ENCODE peak calls at places on chromosomes 3 and 15, in four cellular contexts. U, L, K and B are unnamed samples.

GRCh38 chr3:139555249-139555648 is 15.7 kb upstream of the RBP1 start:
- DNase-seq in K (no peak), L (no peak), U (no peak), B (no peak)

GRCh38 chr3:152348436-152349177 is 79.9 kb downstream of the MBNL1 start:
- DNase-seq in U (no peak), L (no peak), K (no peak), B (no peak)

GRCh38 chr3:187975571-187976360 is 178.2 kb upstream of the LPP start:
- DNase-seq in K (no peak), U (no peak), L (no peak), B (no peak)

GRCh38 chr15:33699691-33700447 is 268.4 kb upstream of the CHRM5 start:
- DNase-seq in L (no peak), K (no peak), U (no peak), B (no peak)

GRCh38 chr15:50009634-50010033 is 109.4 kb downstream of the ATP8B4 start:
- DNase-seq in K (no peak), U (no peak), L (no peak), B (no peak)

GRCh38 chr15:25709437-25710159 is 153.5 kb downstream of the ATP10A start:
- DNase-seq in U (no peak), L (no peak), K (no peak), B (no peak)

GRCh38 chr15:70243686-70244540 is 146.2 kb upstream of the TLE3 start:
- DNase-seq in K (no peak), L (no peak), U (no peak), B (no peak)

GRCh38 chr3:139378587-139378986 is 10.9 kb downstream of the COPB2 start:
- DNase-seq in K (no peak), L (no peak), U (no peak), B (no peak)

GRCh38 chr15:85414495-85414894 is 34.1 kb downstream of the AKAP13 start:
- DNase-seq in K (no peak), L (no peak), U (peak), B (no peak)

GRCh38 chr15:74624020-74624602 is 8.5 kb downstream of the CLK3 start:
- DNase-seq in U (no peak), L (no peak), K (no peak), B (no peak)